ENCODE peak calls at places on chromosomes 16 and 17, in six cellular contexts. S is substantia nigra, L is GM23338, M is tibial nerve, Y is OCI-LY7, K is Karpas-422. F is an unnamed sample.
A peak's percentile ranks its signal among the peaks of the same experiment; 100 is the strongest.

GRCh38 chr16:8928467-8928957 is 35.2 kb downstream of the USP7 start:
- DNase-seq in S (no peak), M (no peak), L (no peak), Y (no peak), K (no peak), F (no peak)

GRCh38 chr17:6599364-6599763 is 41.1 kb downstream of the KIAA0753 start:
- DNase-seq in M (no peak), K (peak; percentile 79), S (no peak), L (no peak), Y (peak; percentile 62), F (peak; percentile 46)

GRCh38 chr17:82101301-82101715 is 3.3 kb upstream of the FASN start:
- DNase-seq in L (no peak), Y (peak; percentile 42), M (no peak), S (no peak), K (no peak), F (no peak)

GRCh38 chr16:77289331-77289809 is 90.2 kb downstream of the SYCE1L start:
- DNase-seq in K (no peak), S (no peak), Y (no peak), L (no peak), M (no peak), F (no peak)

GRCh38 chr17:12659500-12659899 is 6.2 kb upstream of the MYOCD start:
- DNase-seq in Y (no peak), M (no peak), S (no peak), K (no peak), L (no peak), F (no peak)

GRCh38 chr16:48308535-48308934 is 61.2 kb upstream of the ABCC11 start:
- DNase-seq in Y (no peak), S (no peak), K (no peak), M (no peak), L (no peak), F (no peak)

GRCh38 chr17:47204722-47205418 is 4.3 kb upstream of the MYL4 start:
- DNase-seq in S (no peak), L (no peak), M (peak; percentile 33), K (peak; percentile 90), Y (peak; percentile 87), F (no peak)

GRCh38 chr17:50262001-50262794 is 12.1 kb upstream of the TMEM92 start:
- DNase-seq in M (no peak), S (no peak), Y (no peak), L (no peak), K (no peak), F (no peak)

GRCh38 chr17:64216385-64217248 is 46.4 kb downstream of the TEX2 start:
- DNase-seq in L (peak; percentile 57), Y (no peak), S (no peak), K (no peak), M (peak; percentile 16), F (no peak)

GRCh38 chr16:84742561-84743200 is 42.9 kb downstream of the USP10 start:
- DNase-seq in L (no peak), M (no peak), Y (no peak), S (no peak), K (no peak), F (no peak)

GRCh38 chr17:56786989-56787482 is 46.7 kb downstream of the C17orf67 start:
- DNase-seq in S (no peak), K (no peak), M (no peak), L (no peak), Y (peak; percentile 6), F (peak; percentile 97)

GRCh38 chr16:12170103-12171025 is 193.8 kb downstream of the SNX29 start:
- DNase-seq in M (no peak), L (no peak), K (no peak), Y (no peak), S (no peak), F (no peak)

GRCh38 chr17:1188812-1189211 is 9.0 kb upstream of the ABR start:
- DNase-seq in K (peak; percentile 78), L (no peak), Y (peak; percentile 64), M (peak; percentile 95), S (no peak), F (no peak)

GRCh38 chr17:2181206-2181983 is 122.2 kb downstream of the SMG6 start:
- DNase-seq in S (peak; percentile 43), M (no peak), K (no peak), Y (no peak), L (peak; percentile 25), F (no peak)

GRCh38 chr17:39652635-39653315 is 12.4 kb upstream of the TCAP start:
- DNase-seq in K (no peak), Y (no peak), L (peak; percentile 59), M (no peak), S (peak; percentile 50), F (no peak)

GRCh38 chr17:4522661-4523060 is 24.0 kb downstream of the SPNS2 start:
- DNase-seq in L (no peak), M (no peak), Y (no peak), K (no peak), S (no peak), F (no peak)

GRCh38 chr16:2776500-2777139 is 460 bp downstream of the ELOB start:
- DNase-seq in M (no peak), K (peak; percentile 64), L (peak; percentile 48), Y (peak; percentile 57), S (no peak), F (peak; percentile 52)
- H3K27ac ChIP-seq in M (peak overlapping the region; percentile 86), K (peak overlapping the region; percentile 11), L (no peak overlapping the region), Y (peak overlapping the region; percentile 40), S (peak overlapping the region; percentile 73), F (peak overlapping the region; percentile 83)

GRCh38 chr16:7209598-7209997 is 123.0 kb upstream of the RBFOX1 start:
- DNase-seq in S (no peak), Y (no peak), M (no peak), L (no peak), K (no peak), F (no peak)
- H3K27ac ChIP-seq in S (no peak overlapping the region), Y (no peak overlapping the region), M (no peak overlapping the region), L (no peak overlapping the region), K (no peak overlapping the region), F (no peak overlapping the region)

GRCh38 chr17:19331134-19331533 is 31.4 kb downstream of the B9D1 start:
- DNase-seq in Y (no peak), M (no peak), K (no peak), L (no peak), S (no peak), F (no peak)

GRCh38 chr17:19331553-19332245 is 30.8 kb downstream of the B9D1 start:
- DNase-seq in L (no peak), M (no peak), K (no peak), S (no peak), Y (no peak), F (no peak)

GRCh38 chr17:19333736-19334290 is 28.7 kb downstream of the B9D1 start:
- DNase-seq in Y (no peak), L (no peak), K (no peak), S (no peak), M (no peak), F (no peak)

GRCh38 chr17:19333132-19333440 is 29.4 kb downstream of the B9D1 start:
- DNase-seq in Y (no peak), M (no peak), L (no peak), S (no peak), K (no peak), F (no peak)

DNA sequence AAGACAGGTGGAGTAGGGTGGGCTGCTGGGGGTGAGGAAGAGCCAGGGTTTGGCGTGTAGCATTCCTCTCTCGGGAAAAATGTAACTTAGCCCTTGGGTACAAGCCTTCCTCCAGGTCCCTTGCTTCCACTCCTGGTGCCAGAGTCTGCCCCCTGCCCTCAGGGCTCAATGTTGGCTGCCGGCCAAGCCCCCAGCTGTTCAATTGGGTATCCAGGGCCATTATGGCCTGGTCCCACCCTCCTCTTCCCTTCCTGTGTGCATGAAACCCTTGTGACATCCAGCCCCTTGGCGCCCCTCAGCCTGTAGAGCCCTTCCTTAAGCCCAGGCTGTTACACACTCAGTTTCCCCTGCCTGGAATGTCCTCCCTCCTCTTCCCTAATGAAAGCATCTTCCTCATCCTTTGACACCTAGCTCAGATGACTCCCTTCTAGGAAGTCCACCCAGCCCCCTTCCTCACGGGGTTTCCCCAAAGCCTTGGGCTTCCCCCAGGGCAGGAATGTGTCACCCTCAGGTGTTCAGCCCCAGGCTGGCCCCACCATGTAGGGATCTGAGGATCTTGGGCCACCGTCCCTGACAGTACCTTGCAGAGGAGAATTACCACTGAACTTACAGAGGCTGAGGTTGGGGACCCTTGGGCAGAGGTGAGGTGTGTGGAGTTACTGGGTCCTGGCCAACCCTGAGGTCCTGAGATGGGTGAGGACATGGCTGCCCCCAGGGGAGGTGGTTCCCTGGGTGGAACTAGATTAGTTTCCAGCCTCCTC is 30.0 kb downstream of the B9D1 start:
- DNase-seq in S (no peak), M (no peak), L (no peak), K (no peak), Y (no peak), F (no peak)
- H3K27ac ChIP-seq in S (peak overlapping the region; percentile 47), M (no peak overlapping the region), L (no peak overlapping the region), K (no peak overlapping the region), Y (no peak overlapping the region), F (no peak overlapping the region)

GRCh38 chr17:57954421-57955182 is 610 bp downstream of the CUEDC1 start:
- DNase-seq in K (no peak), Y (no peak), S (peak; percentile 38), M (peak; percentile 67), L (peak; percentile 82), F (no peak)
- H3K27ac ChIP-seq in K (no peak overlapping the region), Y (no peak overlapping the region), S (peak overlapping the region; percentile 96), M (peak overlapping the region; percentile 99), L (no peak overlapping the region), F (no peak overlapping the region)

GRCh38 chr17:15884731-15885130 is 60.2 kb upstream of the ADORA2B start:
- DNase-seq in Y (no peak), L (no peak), M (no peak), S (no peak), K (no peak), F (no peak)

GRCh38 chr17:15886804-15887203 is 58.1 kb upstream of the ADORA2B start:
- DNase-seq in Y (no peak), K (peak; percentile 46), L (no peak), M (no peak), S (no peak), F (peak; percentile 21)

GRCh38 chr17:15883617-15884111 is 61.3 kb upstream of the ADORA2B start:
- DNase-seq in K (no peak), L (no peak), S (no peak), M (no peak), Y (no peak), F (peak; percentile 41)

GRCh38 chr17:15885770-15886169 is 59.2 kb upstream of the ADORA2B start:
- DNase-seq in L (no peak), Y (no peak), M (no peak), S (no peak), K (no peak), F (no peak)

DNA sequence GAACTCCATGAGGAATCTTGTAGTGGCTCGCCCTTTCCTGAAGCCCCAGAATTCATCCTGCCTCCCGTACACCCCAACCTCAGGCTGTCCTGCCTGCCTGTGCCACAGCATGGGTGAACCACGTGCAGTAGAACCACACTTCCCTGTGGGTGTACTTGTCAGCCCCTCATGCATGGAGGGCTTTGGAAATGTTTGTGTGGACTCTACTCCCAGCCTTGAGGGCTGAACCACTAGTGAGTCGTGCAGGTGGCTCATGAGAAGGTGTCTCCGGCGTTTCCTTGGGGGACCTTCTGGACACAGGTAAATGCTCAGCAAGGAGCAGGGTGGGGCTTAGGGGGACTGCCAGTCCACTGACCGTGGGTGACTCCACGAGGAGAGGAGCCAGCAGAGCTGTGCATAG is 58.7 kb upstream of the ADORA2B start:
- DNase-seq in K (no peak), L (no peak), Y (no peak), S (no peak), M (no peak), F (no peak)
- H3K27ac ChIP-seq in K (no peak overlapping the region), L (no peak overlapping the region), Y (no peak overlapping the region), S (no peak overlapping the region), M (no peak overlapping the region), F (no peak overlapping the region)